ENCODE peak calls at places on chromosomes 4 and X, in ten cellular contexts. V is T-helper 2 cell; I is kidney tubule cell; P is NCI-H510A; S is H7; H is SK-N-DZ; U is naive B cell; Y is endodermal cell; R is stimulated activated CD4-positive, alpha-beta T cell treated with anti-CD3 and anti-CD28 coated beads, Interleukin-2, amount 100 ng/mL, for 48 hours; L is non-pigmented ciliary epithelial cell. X is an unnamed sample.

GRCh38 chr4:48187813-48188212 is 53.8 kb upstream of the TXK start:
- DNase-seq in V (no peak), I (no peak), P (no peak), S (no peak), H (no peak), U (no peak), Y (no peak), R (no peak), L (no peak), X (no peak)

GRCh38 chrX:39605866-39606265 is 491.9 kb downstream of the BCOR start:
- DNase-seq in V (no peak), I (no peak), P (no peak), S (no peak), H (no peak), U (no peak), Y (no peak), R (no peak), L (no peak), X (no peak)

GRCh38 chr4:75030649-75031235 is 97.8 kb downstream of the PARM1 start:
- DNase-seq in V (no peak), I (peak), P (no peak), S (no peak), H (no peak), U (no peak), Y (no peak), R (no peak), L (no peak), X (no peak)

GRCh38 chr4:55668449-55668848 is 32.4 kb upstream of the NMU start:
- DNase-seq in V (no peak), I (no peak), P (no peak), S (no peak), H (no peak), U (no peak), Y (no peak), R (no peak), L (no peak), X (no peak)

GRCh38 chr4:2934077-2934812 is 29.0 kb downstream of the NOP14 start:
- DNase-seq in V (peak), I (peak), P (no peak), S (peak), H (no peak), U (peak), Y (peak), R (no peak), L (no peak), X (no peak)

GRCh38 chr4:25563071-25563564 is 92.5 kb upstream of the SLC34A2 start:
- DNase-seq in V (no peak), I (peak), P (peak), S (no peak), H (no peak), U (no peak), Y (peak), R (no peak), L (no peak), X (no peak)

GRCh38 chrX:7789200-7789599 is 53.8 kb upstream of the VCX start:
- DNase-seq in V (no peak), I (no peak), P (no peak), S (no peak), H (no peak), U (no peak), Y (no peak), R (no peak), L (no peak), X (no peak)

GRCh38 chr4:170198742-170199141 is 109.0 kb upstream of the AADAT start:
- DNase-seq in V (no peak), I (peak), P (no peak), S (peak), H (no peak), U (no peak), Y (no peak), R (no peak), L (no peak), X (no peak)

GRCh38 chr4:125283702-125284279 is 31.0 kb upstream of the FAT4 start:
- DNase-seq in V (peak), I (peak), P (no peak), S (no peak), H (peak), U (no peak), Y (no peak), R (no peak), L (no peak), X (no peak)

GRCh38 chrX:41333744-41333993 is 293 bp upstream of the DDX3X start:
- DNase-seq in V (peak), I (no peak), P (peak), S (no peak), H (peak), U (no peak), Y (no peak), R (no peak), L (no peak), X (peak)

GRCh38 chrX:78102100-78102499 is 1.9 kb upstream of the PGK1 start:
- DNase-seq in V (peak), I (no peak), P (no peak), S (no peak), H (no peak), U (no peak), Y (no peak), R (no peak), L (no peak), X (no peak)

GRCh38 chrX:131595120-131595519 is 51.2 kb downstream of the OR13H1 start:
- DNase-seq in V (no peak), I (peak), P (no peak), S (no peak), H (no peak), U (no peak), Y (no peak), R (no peak), L (no peak), X (no peak)

GRCh38 chrX:16445166-16445752 is 204.7 kb upstream of the S100G start:
- DNase-seq in V (peak), I (peak), P (no peak), S (peak), H (peak), U (peak), Y (peak), R (no peak), L (no peak), X (peak)

GRCh38 chr4:122009524-122009923 is 57.7 kb upstream of the TRPC3 start:
- DNase-seq in V (no peak), I (no peak), P (no peak), S (no peak), H (no peak), U (no peak), Y (no peak), R (no peak), L (no peak), X (no peak)

GRCh38 chr4:8365951-8366350 is 74.6 kb downstream of the ACOX3 start:
- DNase-seq in V (no peak), I (no peak), P (no peak), S (no peak), H (no peak), U (no peak), Y (no peak), R (no peak), L (no peak), X (no peak)

GRCh38 chr4:76562851-76563803 is 128.1 kb downstream of the SHROOM3 start:
- DNase-seq in V (no peak), I (peak), P (peak), S (no peak), H (no peak), U (no peak), Y (no peak), R (no peak), L (no peak), X (no peak)

GRCh38 chrX:123340691-123341090 is 156.6 kb downstream of the GRIA3 start:
- DNase-seq in V (no peak), I (no peak), P (no peak), S (no peak), H (no peak), U (no peak), Y (no peak), R (no peak), L (no peak), X (no peak)

GRCh38 chr4:99087887-99088484 is 602 bp downstream of the ADH5 start:
- DNase-seq in V (peak), I (peak), P (peak), S (no peak), H (peak), U (no peak), Y (no peak), R (no peak), L (peak), X (peak)

GRCh38 chrX:119735467-119735866 is 22.9 kb upstream of the SOWAHD start:
- DNase-seq in V (no peak), I (no peak), P (no peak), S (no peak), H (no peak), U (no peak), Y (no peak), R (no peak), L (no peak), X (no peak)

GRCh38 chr4:28686618-28687017 is 1826.0 kb downstream of the STIM2 start:
- DNase-seq in V (peak), I (peak), P (no peak), S (peak), H (peak), U (no peak), Y (peak), R (no peak), L (peak), X (no peak)

GRCh38 chr4:6390357-6390756 is 82.1 kb downstream of the PPP2R2C start:
- DNase-seq in V (no peak), I (peak), P (no peak), S (no peak), H (no peak), U (no peak), Y (no peak), R (no peak), L (no peak), X (no peak)

GRCh38 chr4:99811850-99812249 is 4.8 kb upstream of the DAPP1 start:
- DNase-seq in V (peak), I (peak), P (no peak), S (no peak), H (peak), U (peak), Y (peak), R (peak), L (no peak), X (no peak)

GRCh38 chr4:118751634-118752293 is 66.6 kb downstream of the METTL14 start:
- DNase-seq in V (no peak), I (no peak), P (no peak), S (no peak), H (no peak), U (no peak), Y (no peak), R (no peak), L (no peak), X (no peak)

GRCh38 chr4:73127839-73128448 is 58.4 kb upstream of the COX18 start:
- DNase-seq in V (peak), I (peak), P (no peak), S (peak), H (peak), U (no peak), Y (peak), R (no peak), L (no peak), X (no peak)

GRCh38 chr4:15479089-15479912 is 9.6 kb downstream of the CC2D2A start:
- DNase-seq in V (peak), I (peak), P (peak), S (peak), H (peak), U (no peak), Y (peak), R (no peak), L (no peak), X (no peak)

GRCh38 chrX:69124108-69124507 is 41.1 kb downstream of the PJA1 start:
- DNase-seq in V (no peak), I (no peak), P (no peak), S (no peak), H (no peak), U (no peak), Y (no peak), R (no peak), L (no peak), X (no peak)

GRCh38 chr4:137310593-137311490 is 221.5 kb downstream of the PCDH18 start:
- DNase-seq in V (no peak), I (peak), P (no peak), S (no peak), H (no peak), U (no peak), Y (no peak), R (no peak), L (peak), X (no peak)

GRCh38 chrX:16666541-16666940 is 16.6 kb downstream of the S100G start:
- DNase-seq in V (no peak), I (peak), P (no peak), S (no peak), H (no peak), U (no peak), Y (peak), R (no peak), L (no peak), X (no peak)

GRCh38 chr4:4780634-4781287 is 78.7 kb upstream of the MSX1 start:
- DNase-seq in V (no peak), I (peak), P (no peak), S (no peak), H (no peak), U (no peak), Y (no peak), R (no peak), L (peak), X (no peak)

GRCh38 chr4:155403886-155404285 is 27.1 kb upstream of the MAP9 start:
- DNase-seq in V (peak), I (peak), P (no peak), S (peak), H (peak), U (no peak), Y (no peak), R (no peak), L (peak), X (no peak)

GRCh38 chr4:170687751-170688150 is 598.0 kb upstream of the AADAT start:
- DNase-seq in V (no peak), I (no peak), P (no peak), S (no peak), H (no peak), U (no peak), Y (peak), R (no peak), L (no peak), X (no peak)

GRCh38 chr4:54228563-54229501 is at the start of gene PDGFRA:
- DNase-seq in V (no peak), I (no peak), P (no peak), S (peak), H (peak), U (no peak), Y (peak), R (no peak), L (no peak), X (no peak)

GRCh38 chrX:48688531-48689142 is 5.0 kb downstream of the WAS start:
- DNase-seq in V (no peak), I (no peak), P (no peak), S (peak), H (no peak), U (no peak), Y (no peak), R (no peak), L (no peak), X (no peak)

GRCh38 chr4:10926025-10926424 is 241.5 kb upstream of the CLNK start:
- DNase-seq in V (no peak), I (peak), P (no peak), S (no peak), H (no peak), U (no peak), Y (no peak), R (no peak), L (peak), X (no peak)

GRCh38 chrX:56793533-56794320 is 64.7 kb downstream of the NBDY start:
- DNase-seq in V (no peak), I (peak), P (no peak), S (peak), H (no peak), U (no peak), Y (peak), R (no peak), L (no peak), X (no peak)

GRCh38 chr4:41074227-41074626 is 140.1 kb downstream of the APBB2 start:
- DNase-seq in V (no peak), I (no peak), P (no peak), S (no peak), H (no peak), U (no peak), Y (no peak), R (no peak), L (no peak), X (no peak)

GRCh38 chrX:119062750-119063374 is 9.9 kb upstream of the CT47C1 start:
- DNase-seq in V (no peak), I (no peak), P (peak), S (no peak), H (no peak), U (no peak), Y (peak), R (no peak), L (peak), X (no peak)

X was measured in GM12892.